ENCODE peak calls at places on chromosomes 16 and 17, in five cellular contexts. S, M, H, N and E are unnamed samples.

GRCh38 chr17:40093005-40093579 is 7.3 kb downstream of the NR1D1 start:
- DNase-seq in S (no peak), M (no peak), H (no peak), N (no peak), E (no peak)

GRCh38 chr16:56939801-56940200 is 7.9 kb downstream of the HERPUD1 start:
- DNase-seq in S (no peak), M (no peak), H (no peak), N (no peak), E (no peak)

GRCh38 chr17:68182016-68182315 is 65.9 kb upstream of the AMZ2 start:
- DNase-seq in S (no peak), M (no peak), H (no peak), N (no peak), E (peak; percentile 23)

GRCh38 chr17:56142325-56142724 is 10.9 kb upstream of the ANKFN1 start:
- DNase-seq in S (no peak), M (peak; percentile 18), H (no peak), N (no peak), E (peak; percentile 93)

GRCh38 chr17:33970271-33970670 is 284.8 kb upstream of the CCL2 start:
- DNase-seq in S (no peak), M (no peak), H (no peak), N (no peak), E (no peak)

GRCh38 chr16:22141746-22142145 is 20.6 kb upstream of the SDR42E2 start:
- DNase-seq in S (peak; percentile 5), M (peak; percentile 13), H (no peak), N (no peak), E (no peak)

GRCh38 chr16:59573528-59574271 is 839.6 kb upstream of the GOT2 start:
- DNase-seq in S (no peak), M (peak; percentile 37), H (no peak), N (no peak), E (peak; percentile 90)

GRCh38 chr16:21338537-21339268 is 60.6 kb upstream of the CRYM start:
- DNase-seq in S (no peak), M (peak; percentile 41), H (no peak), N (no peak), E (no peak)

GRCh38 chr17:46943511-46944393 is 20.8 kb downstream of the GOSR2 start:
- DNase-seq in S (no peak), M (no peak), H (no peak), N (no peak), E (no peak)

GRCh38 chr16:88941051-88941932 is 35.7 kb downstream of the CBFA2T3 start:
- DNase-seq in S (no peak), M (no peak), H (no peak), N (no peak), E (no peak)

GRCh38 chr17:17766351-17767095 is 70.3 kb downstream of the SREBF1 start:
- DNase-seq in S (no peak), M (no peak), H (no peak), N (no peak), E (no peak)

GRCh38 chr17:60712675-60713074 is 35.0 kb downstream of the BCAS3 start:
- DNase-seq in S (no peak), M (no peak), H (peak; percentile 49), N (no peak), E (no peak)

GRCh38 chr17:1111599-1112443 is 68.0 kb downstream of the ABR start:
- DNase-seq in S (no peak), M (no peak), H (no peak), N (no peak), E (no peak)

GRCh38 chr16:27326738-27327585 is 13.2 kb downstream of the IL4R start:
- DNase-seq in S (peak; percentile 52), M (peak; percentile 96), H (peak; percentile 86), N (peak; percentile 71), E (peak; percentile 93)

GRCh38 chr16:69049146-69049545 is 56.3 kb upstream of the HAS3 start:
- DNase-seq in S (no peak), M (peak; percentile 21), H (no peak), N (no peak), E (peak; percentile 53)

GRCh38 chr16:79598341-79599181 is 2.0 kb downstream of the MAF start:
- DNase-seq in S (no peak), M (peak; percentile 64), H (no peak), N (peak; percentile 70), E (peak; percentile 31)

DNA sequence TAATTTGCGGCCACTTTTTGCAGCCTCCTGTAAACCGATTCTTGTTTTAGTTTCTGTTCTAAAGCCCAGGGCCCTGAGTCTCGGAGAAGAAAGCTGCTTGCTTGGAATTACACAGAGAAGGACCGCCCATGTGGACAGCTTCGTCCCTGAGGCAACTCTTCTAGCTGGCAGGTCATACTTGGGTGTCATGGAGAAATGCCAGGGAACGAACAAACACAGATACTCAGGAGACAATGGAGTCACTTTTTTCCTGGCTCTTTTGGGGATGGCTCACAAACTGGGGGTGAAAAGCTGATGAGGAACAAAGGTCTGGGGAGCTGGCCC is 40.8 kb upstream of the GCSH start:
- DNase-seq in S (no peak), M (no peak), H (no peak), N (no peak), E (peak; percentile 4)
- H3K4me3 ChIP-seq in S (no peak overlapping the region), M (no peak overlapping the region), H (no peak overlapping the region), N (no peak overlapping the region), E (no peak overlapping the region)

GRCh38 chr17:74424117-74424516 is 7.8 kb upstream of the GPRC5C start:
- DNase-seq in S (no peak), M (no peak), H (no peak), N (no peak), E (no peak)
- H3K4me3 ChIP-seq in S (no peak overlapping the region), M (no peak overlapping the region), H (no peak overlapping the region), N (no peak overlapping the region), E (no peak overlapping the region)

DNA sequence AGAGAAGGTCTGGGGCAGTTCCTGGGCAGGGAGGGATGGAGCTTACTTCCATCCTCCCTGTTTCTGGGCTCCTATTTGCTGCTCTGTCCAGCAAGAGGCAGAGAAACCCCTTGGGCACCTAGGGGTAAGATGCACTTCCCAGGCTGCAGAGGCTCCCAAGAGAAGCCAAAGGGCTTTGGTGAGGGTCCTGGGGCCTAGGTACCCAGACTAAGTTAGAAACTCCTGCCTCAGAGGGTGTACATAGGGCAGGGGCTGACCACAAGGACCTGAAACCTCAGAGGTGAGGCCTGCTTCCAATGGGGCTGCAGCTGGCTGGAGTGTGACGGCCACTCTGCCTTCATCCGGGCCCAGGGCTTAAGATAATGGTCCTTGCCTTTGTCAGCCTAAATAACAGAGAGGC is 1.6 kb upstream of the ARMC7 start:
- DNase-seq in S (no peak), M (no peak), H (no peak), N (no peak), E (no peak)
- H3K4me3 ChIP-seq in S (no peak overlapping the region), M (no peak overlapping the region), H (no peak overlapping the region), N (no peak overlapping the region), E (no peak overlapping the region)

DNA sequence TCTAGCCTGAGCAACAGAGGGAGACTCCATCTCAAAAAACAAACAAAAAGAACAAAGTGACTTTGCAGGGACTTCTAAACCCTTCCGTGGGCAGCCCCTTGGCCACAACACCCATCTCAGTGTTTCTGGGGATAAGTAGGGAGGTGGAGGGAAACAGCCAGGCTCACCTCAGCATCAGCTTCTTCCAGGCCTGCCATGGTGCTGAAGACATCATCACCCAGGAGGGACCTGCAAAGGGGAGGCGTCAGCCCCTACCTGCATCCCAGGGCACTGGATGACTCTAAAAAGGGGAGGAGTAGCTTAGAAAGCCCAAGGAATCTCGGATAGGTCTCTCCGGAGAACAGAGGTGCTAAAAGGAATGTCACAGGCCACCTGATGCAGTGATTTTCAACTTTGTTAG is 9.8 kb downstream of the FBF1 start:
- DNase-seq in S (no peak), M (no peak), H (no peak), N (no peak), E (no peak)
- H3K4me3 ChIP-seq in S (no peak overlapping the region), M (no peak overlapping the region), H (no peak overlapping the region), N (no peak overlapping the region), E (no peak overlapping the region)

GRCh38 chr17:2214887-2215615 is 88.5 kb downstream of the SMG6 start:
- DNase-seq in S (no peak), M (no peak), H (no peak), N (no peak), E (peak; percentile 83)
- H3K4me3 ChIP-seq in S (peak overlapping the region; percentile 38), M (no peak overlapping the region), H (no peak overlapping the region), N (no peak overlapping the region), E (no peak overlapping the region)